ENCODE peak calls at places on chromosome 22, in four cellular contexts. S is GM12878, B is HepG2, U is SK-N-SH. E is an unnamed sample.

GRCh38 chr22:26035523-26035922 is 133.7 kb upstream of the SEZ6L start:
- DNase-seq in U (no peak), B (no peak), S (no peak), E (no peak)

GRCh38 chr22:45506961-45507360 is 4.3 kb downstream of the FBLN1 start:
- DNase-seq in U (no peak), S (no peak), B (no peak), E (no peak)

GRCh38 chr22:45807156-45807915 is 135.7 kb downstream of the ATXN10 start:
- DNase-seq in S (no peak), U (no peak), B (no peak), E (no peak)

GRCh38 chr22:48517039-48518030 is 1310.3 kb downstream of the BRD1 start:
- DNase-seq in S (no peak), B (peak), U (no peak), E (peak)

GRCh38 chr22:28973352-28973751 is 88.3 kb downstream of the C22orf31 start:
- DNase-seq in U (no peak), B (no peak), S (no peak), E (no peak)

GRCh38 chr22:29270475-29271271 is 2.6 kb downstream of the EWSR1 start:
- DNase-seq in S (no peak), U (no peak), B (peak), E (no peak)

GRCh38 chr22:33919591-33920501 is at the start of gene LARGE1:
- DNase-seq in B (peak), S (no peak), U (peak), E (peak)

GRCh38 chr22:17734197-17734596 is 40.1 kb downstream of the BID start:
- DNase-seq in U (no peak), B (no peak), S (peak), E (no peak)

GRCh38 chr22:49449811-49450386 is 377.8 kb downstream of the BRD1 start:
- DNase-seq in B (no peak), S (no peak), U (no peak), E (no peak)

GRCh38 chr22:33013531-33014162 is 44.5 kb downstream of the SYN3 start:
- DNase-seq in B (peak), U (no peak), S (no peak), E (no peak)

GRCh38 chr22:20506543-20507252 is 712 bp upstream of the MED15 start:
- DNase-seq in S (no peak), B (no peak), U (no peak), E (no peak)

GRCh38 chr22:50483977-50484853 is 2.4 kb upstream of the MIOX start:
- DNase-seq in B (no peak), S (no peak), U (no peak), E (no peak)

GRCh38 chr22:27752771-27753170 is 48.8 kb downstream of the MN1 start:
- DNase-seq in S (no peak), U (no peak), B (no peak), E (peak)
- TF ChIP-seq CHD2 in S (no peak), U (no peak), B (no peak), E (no peak)

GRCh38 chr22:37674951-37675929 is at the start of gene LGALS1:
- DNase-seq in U (peak), B (peak), S (no peak), E (peak)
- TF ChIP-seq CTCF in U (no peak), B (peak), S (no peak), E (no peak)

DNA sequence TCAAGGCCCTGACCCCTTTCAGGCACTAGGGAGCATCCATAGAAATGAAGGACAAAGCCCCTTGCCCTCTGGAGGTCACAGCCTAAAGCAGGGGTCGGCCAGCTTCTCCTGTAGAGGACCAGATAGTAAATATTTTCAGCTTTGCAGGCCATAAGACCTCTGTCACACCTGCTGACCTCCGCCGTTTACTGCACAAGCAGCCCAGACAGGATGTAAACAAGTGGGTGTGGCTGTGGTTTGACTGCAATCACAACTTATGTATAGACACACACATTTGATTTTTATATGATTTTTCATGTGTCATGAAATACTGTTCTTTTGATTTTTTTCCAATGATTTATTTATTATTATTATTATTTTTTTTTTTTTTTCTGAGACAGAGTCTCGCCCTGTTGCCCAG is 34.3 kb downstream of the KIAA1671 start:
- DNase-seq in U (no peak), B (no peak), S (no peak), E (no peak)
- TF ChIP-seq PBX3 in U (no peak), B (no peak), S (no peak), E (no peak)

GRCh38 chr22:43396321-43396933 is 15.4 kb upstream of the MPPED1 start:
- DNase-seq in U (no peak), S (no peak), B (no peak), E (no peak)

GRCh38 chr22:43393845-43394474 is 17.9 kb upstream of the MPPED1 start:
- DNase-seq in U (no peak), B (no peak), S (no peak), E (no peak)

GRCh38 chr22:43396934-43397457 is 14.8 kb upstream of the MPPED1 start:
- DNase-seq in B (peak), U (no peak), S (no peak), E (no peak)

GRCh38 chr22:43393132-43393844 is 18.5 kb upstream of the MPPED1 start:
- DNase-seq in B (peak), S (no peak), U (no peak), E (no peak)

GRCh38 chr22:43395296-43395695 is 16.5 kb upstream of the MPPED1 start:
- DNase-seq in S (no peak), U (no peak), B (no peak), E (no peak)
- TF ChIP-seq CHD2 in S (no peak), U (no peak), B (no peak), E (no peak)

GRCh38 chr22:41327124-41327523 is 25.8 kb downstream of the ZC3H7B start:
- DNase-seq in B (no peak), S (no peak), U (no peak), E (no peak)
- TF ChIP-seq CTCF in B (no peak), S (no peak), U (no peak), E (no peak)

GRCh38 chr22:31275576-31275975 is 16.7 kb downstream of the PIK3IP1 start:
- DNase-seq in B (no peak), U (no peak), S (no peak), E (no peak)
- TF ChIP-seq PBX3 in B (no peak), U (no peak), S (no peak), E (no peak)